ENCODE peak calls at places on chromosomes 5 and 9, in five cellular contexts. One of them, this sample, is unnamed.
A peak's percentile ranks its signal among the peaks of the same experiment; 100 is the strongest.

GRCh38 chr9:69549310-69550202 is 122.6 kb downstream of the APBA1 start:
- DNase-seq in ovary: no peak
- DNase-seq in psoas muscle: no peak
- DNase-seq in adrenal gland: peak; percentile 22
- DNase-seq in mucosa of descending colon: no peak
- DNase-seq in this sample: no peak

GRCh38 chr9:83523684-83524083 is 14.5 kb downstream of the FRMD3 start:
- DNase-seq in ovary: no peak
- DNase-seq in psoas muscle: no peak
- DNase-seq in adrenal gland: no peak
- DNase-seq in mucosa of descending colon: no peak
- DNase-seq in this sample: no peak

GRCh38 chr9:19049872-19050636 is 827 bp downstream of the RRAGA start:
- DNase-seq in ovary: peak; percentile 25
- DNase-seq in psoas muscle: no peak
- DNase-seq in adrenal gland: no peak
- DNase-seq in mucosa of descending colon: peak; percentile 31
- DNase-seq in this sample: no peak

GRCh38 chr5:124685404-124685930 is 61.0 kb downstream of the ZNF608 start:
- DNase-seq in ovary: no peak
- DNase-seq in psoas muscle: no peak
- DNase-seq in adrenal gland: no peak
- DNase-seq in mucosa of descending colon: no peak
- DNase-seq in this sample: no peak

GRCh38 chr5:137753227-137753985 is 757 bp downstream of the HNRNPA0 start:
- DNase-seq in ovary: peak; percentile 59
- DNase-seq in psoas muscle: peak; percentile 83
- DNase-seq in adrenal gland: peak; percentile 62
- DNase-seq in mucosa of descending colon: peak; percentile 70
- DNase-seq in this sample: peak; percentile 53

GRCh38 chr9:81122749-81123148 is 566.6 kb downstream of the TLE1 start:
- DNase-seq in ovary: no peak
- DNase-seq in psoas muscle: no peak
- DNase-seq in adrenal gland: no peak
- DNase-seq in mucosa of descending colon: no peak
- DNase-seq in this sample: no peak

GRCh38 chr5:161804263-161804662 is 43.7 kb upstream of the GABRA1 start:
- DNase-seq in ovary: no peak
- DNase-seq in psoas muscle: no peak
- DNase-seq in adrenal gland: no peak
- DNase-seq in mucosa of descending colon: no peak
- DNase-seq in this sample: no peak

GRCh38 chr5:151570512-151571269 is 20.4 kb downstream of the FAT2 start:
- DNase-seq in ovary: no peak
- DNase-seq in psoas muscle: no peak
- DNase-seq in adrenal gland: no peak
- DNase-seq in mucosa of descending colon: no peak
- DNase-seq in this sample: no peak

GRCh38 chr5:178515019-178515418 is 75.2 kb downstream of the COL23A1 start:
- DNase-seq in ovary: no peak
- DNase-seq in psoas muscle: no peak
- DNase-seq in adrenal gland: no peak
- DNase-seq in mucosa of descending colon: no peak
- DNase-seq in this sample: no peak

GRCh38 chr5:151030377-151030776 is 10.0 kb downstream of the GPX3 start:
- DNase-seq in ovary: no peak
- DNase-seq in psoas muscle: peak; percentile 90
- DNase-seq in adrenal gland: peak; percentile 47
- DNase-seq in mucosa of descending colon: no peak
- DNase-seq in this sample: peak; percentile 30

GRCh38 chr5:124617787-124618186 is 128.7 kb downstream of the ZNF608 start:
- DNase-seq in ovary: no peak
- DNase-seq in psoas muscle: no peak
- DNase-seq in adrenal gland: no peak
- DNase-seq in mucosa of descending colon: no peak
- DNase-seq in this sample: no peak

GRCh38 chr5:143350790-143351603 is 52.5 kb downstream of the NR3C1 start:
- DNase-seq in ovary: no peak
- DNase-seq in psoas muscle: no peak
- DNase-seq in adrenal gland: no peak
- DNase-seq in mucosa of descending colon: no peak
- DNase-seq in this sample: no peak

GRCh38 chr9:73050887-73051550 is 98.2 kb upstream of the ALDH1A1 start:
- DNase-seq in ovary: no peak
- DNase-seq in psoas muscle: no peak
- DNase-seq in adrenal gland: no peak
- DNase-seq in mucosa of descending colon: no peak
- DNase-seq in this sample: peak; percentile 10

GRCh38 chr9:78097541-78097940 is 65.9 kb upstream of the GNAQ start:
- DNase-seq in ovary: no peak
- DNase-seq in psoas muscle: no peak
- DNase-seq in adrenal gland: no peak
- DNase-seq in mucosa of descending colon: no peak
- DNase-seq in this sample: no peak

GRCh38 chr5:57366744-57367143 is 115.9 kb downstream of the ACTBL2 start:
- DNase-seq in ovary: no peak
- DNase-seq in psoas muscle: no peak
- DNase-seq in adrenal gland: no peak
- DNase-seq in mucosa of descending colon: no peak
- DNase-seq in this sample: no peak

GRCh38 chr9:76464706-76465105 is 5.7 kb downstream of the GCNT1 start:
- DNase-seq in ovary: no peak
- DNase-seq in psoas muscle: no peak
- DNase-seq in adrenal gland: no peak
- DNase-seq in mucosa of descending colon: no peak
- DNase-seq in this sample: no peak

GRCh38 chr9:27276182-27277030 is 20.5 kb downstream of the EQTN start:
- DNase-seq in ovary: no peak
- DNase-seq in psoas muscle: no peak
- DNase-seq in adrenal gland: no peak
- DNase-seq in mucosa of descending colon: no peak
- DNase-seq in this sample: no peak

GRCh38 chr5:76526950-76527349 is 96.3 kb downstream of the F2RL2 start:
- DNase-seq in ovary: no peak
- DNase-seq in psoas muscle: no peak
- DNase-seq in adrenal gland: no peak
- DNase-seq in mucosa of descending colon: no peak
- DNase-seq in this sample: no peak

GRCh38 chr5:155125696-155126095 is 112.1 kb downstream of the KIF4B start:
- DNase-seq in ovary: no peak
- DNase-seq in psoas muscle: no peak
- DNase-seq in adrenal gland: no peak
- DNase-seq in mucosa of descending colon: no peak
- DNase-seq in this sample: no peak

GRCh38 chr9:108207611-108208051 is 648.2 kb downstream of the ACTL7B start:
- DNase-seq in ovary: no peak
- DNase-seq in psoas muscle: no peak
- DNase-seq in adrenal gland: no peak
- DNase-seq in mucosa of descending colon: no peak
- DNase-seq in this sample: no peak

GRCh38 chr5:44774279-44774880 is 34.4 kb upstream of the MRPS30 start:
- DNase-seq in ovary: peak; percentile 19
- DNase-seq in psoas muscle: no peak
- DNase-seq in adrenal gland: peak; percentile 14
- DNase-seq in mucosa of descending colon: no peak
- DNase-seq in this sample: no peak

GRCh38 chr9:107807183-107807582 is 317.6 kb upstream of the KLF4 start:
- DNase-seq in ovary: no peak
- DNase-seq in psoas muscle: no peak
- DNase-seq in adrenal gland: no peak
- DNase-seq in mucosa of descending colon: no peak
- DNase-seq in this sample: no peak

GRCh38 chr5:178625679-178626483 is 969 bp downstream of the CLK4 start:
- DNase-seq in ovary: no peak
- DNase-seq in psoas muscle: no peak
- DNase-seq in adrenal gland: no peak
- DNase-seq in mucosa of descending colon: no peak
- DNase-seq in this sample: no peak

GRCh38 chr9:68822596-68823165 is 117.6 kb downstream of the PIP5K1B start:
- DNase-seq in ovary: no peak
- DNase-seq in psoas muscle: peak; percentile 72
- DNase-seq in adrenal gland: peak; percentile 32
- DNase-seq in mucosa of descending colon: no peak
- DNase-seq in this sample: peak; percentile 83

GRCh38 chr5:58674711-58675110 is 91.8 kb downstream of the RAB3C start:
- DNase-seq in ovary: no peak
- DNase-seq in psoas muscle: no peak
- DNase-seq in adrenal gland: no peak
- DNase-seq in mucosa of descending colon: no peak
- DNase-seq in this sample: no peak

GRCh38 chr5:142070000-142070399 is 38.6 kb upstream of the NDFIP1 start:
- DNase-seq in ovary: no peak
- DNase-seq in psoas muscle: no peak
- DNase-seq in adrenal gland: no peak
- DNase-seq in mucosa of descending colon: no peak
- DNase-seq in this sample: no peak

GRCh38 chr9:108634669-108635462 is 220.9 kb downstream of the ACTL7B start:
- DNase-seq in ovary: no peak
- DNase-seq in psoas muscle: no peak
- DNase-seq in adrenal gland: no peak
- DNase-seq in mucosa of descending colon: no peak
- DNase-seq in this sample: no peak

GRCh38 chr5:154708845-154709244 is 46.3 kb upstream of the LARP1 start:
- DNase-seq in ovary: no peak
- DNase-seq in psoas muscle: no peak
- DNase-seq in adrenal gland: no peak
- DNase-seq in mucosa of descending colon: no peak
- DNase-seq in this sample: no peak

GRCh38 chr9:126474786-126475485 is 138.8 kb upstream of the LMX1B start:
- DNase-seq in ovary: no peak
- DNase-seq in psoas muscle: no peak
- DNase-seq in adrenal gland: no peak
- DNase-seq in mucosa of descending colon: no peak
- DNase-seq in this sample: no peak

GRCh38 chr9:136011376-136011702 is 50.2 kb upstream of the UBAC1 start:
- DNase-seq in ovary: no peak
- DNase-seq in psoas muscle: no peak
- DNase-seq in adrenal gland: no peak
- DNase-seq in mucosa of descending colon: no peak
- DNase-seq in this sample: no peak
- H3K4me3 ChIP-seq in ovary: no peak overlapping the region
- H3K4me3 ChIP-seq in psoas muscle: no peak overlapping the region
- H3K4me3 ChIP-seq in adrenal gland: no peak overlapping the region
- H3K4me3 ChIP-seq in mucosa of descending colon: no peak overlapping the region
- H3K4me3 ChIP-seq in this sample: no peak overlapping the region

GRCh38 chr5:10832421-10832820 is 71.4 kb upstream of the DAP start:
- DNase-seq in ovary: no peak
- DNase-seq in psoas muscle: no peak
- DNase-seq in adrenal gland: no peak
- DNase-seq in mucosa of descending colon: no peak
- DNase-seq in this sample: no peak

GRCh38 chr5:10832987-10833386 is 72.0 kb upstream of the DAP start:
- DNase-seq in ovary: no peak
- DNase-seq in psoas muscle: no peak
- DNase-seq in adrenal gland: no peak
- DNase-seq in mucosa of descending colon: no peak
- DNase-seq in this sample: no peak

GRCh38 chr5:10828241-10828640 is 67.2 kb upstream of the DAP start:
- DNase-seq in ovary: no peak
- DNase-seq in psoas muscle: no peak
- DNase-seq in adrenal gland: peak; percentile 30
- DNase-seq in mucosa of descending colon: no peak
- DNase-seq in this sample: no peak

GRCh38 chr5:10834695-10835094 is 73.7 kb upstream of the DAP start:
- DNase-seq in ovary: no peak
- DNase-seq in psoas muscle: no peak
- DNase-seq in adrenal gland: no peak
- DNase-seq in mucosa of descending colon: no peak
- DNase-seq in this sample: no peak

GRCh38 chr5:10831416-10831815 is 70.4 kb upstream of the DAP start:
- DNase-seq in ovary: no peak
- DNase-seq in psoas muscle: no peak
- DNase-seq in adrenal gland: no peak
- DNase-seq in mucosa of descending colon: no peak
- DNase-seq in this sample: no peak
- H3K4me3 ChIP-seq in ovary: no peak overlapping the region
- H3K4me3 ChIP-seq in psoas muscle: no peak overlapping the region
- H3K4me3 ChIP-seq in adrenal gland: no peak overlapping the region
- H3K4me3 ChIP-seq in mucosa of descending colon: no peak overlapping the region
- H3K4me3 ChIP-seq in this sample: no peak overlapping the region

DNA sequence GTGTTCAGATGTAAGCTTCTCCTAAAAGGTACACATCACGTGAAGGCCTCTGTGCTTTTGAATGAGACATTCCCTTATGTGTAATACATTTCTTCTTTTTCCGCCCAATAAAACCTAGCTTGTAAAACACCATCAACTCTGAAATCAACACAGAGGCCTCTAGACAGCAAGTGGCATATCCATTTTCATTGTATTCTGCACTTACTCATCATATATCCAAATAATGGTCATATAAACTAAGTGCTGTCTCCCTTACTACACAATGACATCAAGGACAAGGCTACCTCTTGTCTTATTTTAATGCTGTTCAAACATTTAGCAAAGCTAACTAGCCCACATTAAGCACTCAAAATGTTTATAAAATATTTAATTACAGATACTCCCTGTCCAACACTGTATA is 108.5 kb downstream of the ELAVL2 start:
- DNase-seq in ovary: no peak
- DNase-seq in psoas muscle: no peak
- DNase-seq in adrenal gland: no peak
- DNase-seq in mucosa of descending colon: no peak
- DNase-seq in this sample: no peak
- H3K4me3 ChIP-seq in ovary: no peak overlapping the region
- H3K4me3 ChIP-seq in psoas muscle: no peak overlapping the region
- H3K4me3 ChIP-seq in adrenal gland: no peak overlapping the region
- H3K4me3 ChIP-seq in mucosa of descending colon: no peak overlapping the region
- H3K4me3 ChIP-seq in this sample: no peak overlapping the region

GRCh38 chr5:40676643-40677333 is 2.9 kb upstream of the PTGER4 start:
- DNase-seq in ovary: no peak
- DNase-seq in psoas muscle: peak; percentile 72
- DNase-seq in adrenal gland: no peak
- DNase-seq in mucosa of descending colon: peak; percentile 40
- DNase-seq in this sample: peak; percentile 57

GRCh38 chr5:40675396-40676133 is 4.2 kb upstream of the PTGER4 start:
- DNase-seq in ovary: no peak
- DNase-seq in psoas muscle: no peak
- DNase-seq in adrenal gland: no peak
- DNase-seq in mucosa of descending colon: no peak
- DNase-seq in this sample: no peak

GRCh38 chr5:40678021-40678939 is 1.4 kb upstream of the PTGER4 start:
- DNase-seq in ovary: no peak
- DNase-seq in psoas muscle: no peak
- DNase-seq in adrenal gland: no peak
- DNase-seq in mucosa of descending colon: no peak
- DNase-seq in this sample: no peak

GRCh38 chr5:40679071-40679997 is at the start of gene PTGER4:
- DNase-seq in ovary: peak; percentile 80
- DNase-seq in psoas muscle: peak; percentile 94
- DNase-seq in adrenal gland: peak; percentile 85
- DNase-seq in mucosa of descending colon: peak; percentile 97
- DNase-seq in this sample: peak; percentile 95

DNA sequence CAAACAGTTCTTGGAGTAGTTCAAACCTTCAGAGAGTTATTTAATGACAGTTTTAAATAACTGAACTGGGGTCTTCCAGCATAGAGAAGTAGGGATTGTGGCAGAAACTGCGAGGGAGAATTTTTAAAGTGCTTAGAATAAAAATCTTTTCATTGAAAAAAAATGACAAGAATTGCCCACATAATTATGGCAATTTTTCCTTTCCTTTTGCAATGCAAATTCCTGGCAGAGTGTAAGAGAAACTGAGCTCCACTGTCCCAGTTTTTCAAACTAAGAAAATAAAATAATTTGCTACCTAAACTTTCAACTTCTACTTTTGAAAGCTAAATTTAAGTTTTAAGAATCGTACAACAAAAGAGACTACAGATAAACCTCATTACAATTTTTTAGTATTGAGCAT is 2.3 kb upstream of the PTGER4 start:
- DNase-seq in ovary: no peak
- DNase-seq in psoas muscle: no peak
- DNase-seq in adrenal gland: no peak
- DNase-seq in mucosa of descending colon: no peak
- DNase-seq in this sample: no peak
- H3K4me3 ChIP-seq in ovary: no peak overlapping the region
- H3K4me3 ChIP-seq in psoas muscle: peak overlapping the region; percentile 8
- H3K4me3 ChIP-seq in adrenal gland: no peak overlapping the region
- H3K4me3 ChIP-seq in mucosa of descending colon: no peak overlapping the region
- H3K4me3 ChIP-seq in this sample: no peak overlapping the region

This sample was measured in body of pancreas.